ENCODE peak calls at places on chromosome 16, in five cellular contexts. K is AML-193; O is activated CD4-positive, alpha-beta T cell treated with anti-CD3 and anti-CD28 coated beads, Interleukin-2, amount 10 ng/mL, durations not matched to agents 7 days and 5 days; Z is mucosa of descending colon; F is foreskin fibroblast. N is an unnamed sample.

GRCh38 chr16:22006636-22007035 is 1.3 kb upstream of the MOSMO start:
- DNase-seq in K (no peak), O (no peak), Z (no peak), F (no peak), N (no peak)

GRCh38 chr16:56611281-56611833 is 3.0 kb downstream of the MT2A start:
- DNase-seq in K (no peak), O (no peak), Z (peak), F (peak), N (no peak)

GRCh38 chr16:31764103-31764502 is 109.5 kb upstream of the ZNF267 start:
- DNase-seq in K (no peak), O (no peak), Z (no peak), F (no peak), N (no peak)

GRCh38 chr16:11102523-11102898 is 153.5 kb downstream of the SOCS1 start:
- DNase-seq in K (no peak), O (no peak), Z (no peak), F (no peak), N (no peak)

GRCh38 chr16:2432801-2433505 is 3.7 kb downstream of the CCNF start:
- DNase-seq in K (no peak), O (no peak), Z (no peak), F (no peak), N (no peak)

GRCh38 chr16:30185683-30186421 is 2.5 kb downstream of the CORO1A start:
- DNase-seq in K (peak), O (peak), Z (peak), F (no peak), N (peak)

GRCh38 chr16:77696149-77696548 is 26.2 kb upstream of the NUDT7 start:
- DNase-seq in K (no peak), O (no peak), Z (no peak), F (no peak), N (no peak)

GRCh38 chr16:84362410-84362809 is 5.9 kb upstream of the ATP2C2 start:
- DNase-seq in K (no peak), O (no peak), Z (peak), F (no peak), N (no peak)

GRCh38 chr16:85857406-85857805 is 41.6 kb upstream of the IRF8 start:
- DNase-seq in K (no peak), O (no peak), Z (no peak), F (no peak), N (no peak)

GRCh38 chr16:11949527-11949926 is 7.7 kb upstream of the NPIPB2 start:
- DNase-seq in K (peak), O (peak), Z (no peak), F (peak), N (peak)

GRCh38 chr16:86067936-86068335 is 169.0 kb downstream of the IRF8 start:
- DNase-seq in K (no peak), O (no peak), Z (no peak), F (no peak), N (no peak)

GRCh38 chr16:27703121-27703520 is 153.2 kb downstream of the KATNIP start:
- DNase-seq in K (no peak), O (no peak), Z (no peak), F (no peak), N (no peak)

GRCh38 chr16:20898938-20899502 is 1.1 kb downstream of the DCUN1D3 start:
- DNase-seq in K (no peak), O (no peak), Z (no peak), F (peak), N (no peak)

GRCh38 chr16:27972500-27972899 is 91.0 kb downstream of the GSG1L start:
- DNase-seq in K (peak), O (peak), Z (no peak), F (peak), N (peak)

GRCh38 chr16:78925071-78925714 is 675.3 kb downstream of the MAF start:
- DNase-seq in K (peak), O (no peak), Z (peak), F (no peak), N (peak)

GRCh38 chr16:89150090-89150835 is 21.3 kb upstream of the CDH15 start:
- DNase-seq in K (no peak), O (no peak), Z (peak), F (no peak), N (no peak)

GRCh38 chr16:87895641-87896141 is 26.4 kb upstream of the SLC7A5 start:
- DNase-seq in K (peak), O (peak), Z (peak), F (peak), N (peak)

GRCh38 chr16:50861926-50862325 is 120.0 kb downstream of the CYLD start:
- DNase-seq in K (no peak), O (no peak), Z (no peak), F (peak), N (no peak)

GRCh38 chr16:11016993-11017392 is 72.6 kb downstream of the CLEC16A start:
- DNase-seq in K (no peak), O (peak), Z (peak), F (peak), N (no peak)

GRCh38 chr16:1946495-1947368 is 3.7 kb upstream of the MSRB1 start:
- DNase-seq in K (no peak), O (no peak), Z (no peak), F (no peak), N (no peak)

GRCh38 chr16:79318137-79318899 is 282.2 kb downstream of the MAF start:
- DNase-seq in K (no peak), O (no peak), Z (no peak), F (no peak), N (no peak)

GRCh38 chr16:58325941-58326340 is 31.1 kb upstream of the PRSS54 start:
- DNase-seq in K (no peak), O (no peak), Z (no peak), F (no peak), N (no peak)

GRCh38 chr16:78407191-78407590 is 307.7 kb downstream of the WWOX start:
- DNase-seq in K (no peak), O (no peak), Z (no peak), F (no peak), N (no peak)

GRCh38 chr16:50502616-50503000 is 45.6 kb upstream of the NKD1 start:
- DNase-seq in K (no peak), O (no peak), Z (no peak), F (no peak), N (no peak)

GRCh38 chr16:1613728-1614225 is 1.6 kb downstream of the CRAMP1 start:
- DNase-seq in K (no peak), O (peak), Z (peak), F (peak), N (peak)

GRCh38 chr16:66850115-66850815 is 6.1 kb downstream of the CA7 start:
- DNase-seq in K (no peak), O (no peak), Z (no peak), F (no peak), N (no peak)

GRCh38 chr16:16111639-16112038 is 111.7 kb downstream of the ABCC6 start:
- DNase-seq in K (no peak), O (no peak), Z (no peak), F (no peak), N (no peak)

N was measured in OCI-LY7.